ENCODE peak calls at places on chromosome 6, in six cellular contexts. T is ovary, E is IMR-90, J is body of pancreas, O is breast epithelium, D is adrenal gland. N is an unnamed sample.

GRCh38 chr6:72959821-72960220 is 265.5 kb downstream of the KHDC1L start:
- DNase-seq in D (no peak), T (no peak), J (no peak), O (no peak), E (peak; percentile 49), N (no peak)

GRCh38 chr6:137876547-137876946 is 9.5 kb downstream of the TNFAIP3 start:
- DNase-seq in O (no peak), T (no peak), J (no peak), E (no peak), D (no peak), N (no peak)

GRCh38 chr6:95866732-95867131 is 149.0 kb upstream of the FUT9 start:
- DNase-seq in E (no peak), T (no peak), J (peak; percentile 48), O (no peak), D (no peak), N (peak; percentile 7)

GRCh38 chr6:41228616-41229015 is 467 bp downstream of the TREML4 start:
- DNase-seq in J (no peak), D (no peak), E (no peak), O (no peak), T (no peak), N (no peak)

GRCh38 chr6:22036267-22036666 is 260.6 kb downstream of the PRL start:
- DNase-seq in E (peak; percentile 35), J (peak; percentile 31), T (no peak), O (no peak), D (no peak), N (no peak)

GRCh38 chr6:16338577-16339262 is 100.3 kb downstream of the GMPR start:
- DNase-seq in D (peak; percentile 87), E (peak; percentile 100), T (peak; percentile 77), O (no peak), J (peak; percentile 30), N (peak; percentile 62)

GRCh38 chr6:46281110-46281509 is 110.3 kb upstream of the ENPP5 start:
- DNase-seq in E (no peak), O (no peak), D (no peak), J (no peak), T (no peak), N (no peak)

GRCh38 chr6:39753745-39754084 is 28.5 kb upstream of the KIF6 start:
- DNase-seq in E (no peak), D (peak; percentile 69), T (peak; percentile 31), J (no peak), O (no peak), N (no peak)

GRCh38 chr6:131924881-131925474 is 26.2 kb downstream of the CCN2 start:
- DNase-seq in D (no peak), E (peak; percentile 66), T (no peak), O (no peak), J (no peak), N (no peak)

GRCh38 chr6:91185072-91185471 is 598.2 kb upstream of the MAP3K7 start:
- DNase-seq in D (no peak), T (no peak), J (no peak), O (no peak), E (no peak), N (no peak)

GRCh38 chr6:107246972-107247615 is 131.8 kb upstream of the BEND3 start:
- DNase-seq in D (no peak), T (no peak), J (no peak), E (no peak), O (no peak), N (no peak)

GRCh38 chr6:168273483-168274045 is 46.0 kb downstream of the DACT2 start:
- DNase-seq in D (no peak), J (no peak), T (no peak), O (no peak), E (no peak), N (no peak)

GRCh38 chr6:143441680-143442359 is 8.7 kb downstream of the ADAT2 start:
- DNase-seq in D (no peak), T (no peak), E (peak; percentile 85), J (no peak), O (no peak), N (no peak)

GRCh38 chr6:282867-283416 is 9.3 kb upstream of the DUSP22 start:
- DNase-seq in O (no peak), E (no peak), T (no peak), D (no peak), J (no peak), N (no peak)

GRCh38 chr6:159969204-159969912 is 476 bp downstream of the IGF2R start:
- DNase-seq in O (peak; percentile 58), J (peak; percentile 50), E (peak; percentile 17), T (peak; percentile 67), D (no peak), N (peak; percentile 42)

GRCh38 chr6:63352587-63353281 is 33.0 kb upstream of the LGSN start:
- DNase-seq in O (no peak), D (peak; percentile 74), J (peak; percentile 57), E (peak; percentile 49), T (no peak), N (peak; percentile 37)

GRCh38 chr6:169663468-169663867 is 38.4 kb downstream of the WDR27 start:
- DNase-seq in O (no peak), D (no peak), E (no peak), T (no peak), J (no peak), N (no peak)

GRCh38 chr6:118785601-118786000 is 108.4 kb upstream of the ASF1A start:
- DNase-seq in O (no peak), E (no peak), T (no peak), J (no peak), D (no peak), N (no peak)

GRCh38 chr6:12878741-12879140 is 162.2 kb downstream of the PHACTR1 start:
- DNase-seq in T (no peak), E (no peak), D (no peak), O (no peak), J (no peak), N (no peak)

GRCh38 chr6:30618270-30618787 is 689 bp downstream of the MRPS18B start:
- DNase-seq in D (no peak), T (no peak), E (no peak), J (no peak), O (no peak), N (peak; percentile 57)

GRCh38 chr6:30615219-30615957 is 1.7 kb downstream of the PPP1R10 start:
- DNase-seq in T (no peak), E (peak; percentile 91), O (no peak), J (peak; percentile 60), D (no peak), N (peak; percentile 41)

GRCh38 chr6:30617565-30618269 is at the start of gene MRPS18B:
- DNase-seq in J (peak; percentile 98), D (peak; percentile 99), E (peak; percentile 98), O (peak; percentile 98), T (peak; percentile 98), N (peak; percentile 98)

GRCh38 chr6:30615958-30616810 is 859 bp downstream of the PPP1R10 start:
- DNase-seq in J (no peak), E (no peak), O (no peak), T (no peak), D (peak; percentile 62), N (no peak)

GRCh38 chr6:30616811-30617564 is at the start of gene PPP1R10:
- DNase-seq in T (peak; percentile 99), J (peak; percentile 99), E (peak; percentile 100), D (peak; percentile 100), O (peak; percentile 99), N (peak; percentile 99)
- H3K36me3 ChIP-seq in T (no peaks in the 10 kb centered on the region), J (peaks cover 4% of the 10 kb centered on the region), E (peaks cover 15% of the 10 kb centered on the region), D (peaks cover 43% of the 10 kb centered on the region), O (no peaks in the 10 kb centered on the region), N (no peaks in the 10 kb centered on the region)

GRCh38 chr6:8623441-8623840 is 188.1 kb upstream of the SLC35B3 start:
- DNase-seq in E (no peak), O (no peak), J (no peak), D (no peak), T (no peak), N (no peak)

DNA sequence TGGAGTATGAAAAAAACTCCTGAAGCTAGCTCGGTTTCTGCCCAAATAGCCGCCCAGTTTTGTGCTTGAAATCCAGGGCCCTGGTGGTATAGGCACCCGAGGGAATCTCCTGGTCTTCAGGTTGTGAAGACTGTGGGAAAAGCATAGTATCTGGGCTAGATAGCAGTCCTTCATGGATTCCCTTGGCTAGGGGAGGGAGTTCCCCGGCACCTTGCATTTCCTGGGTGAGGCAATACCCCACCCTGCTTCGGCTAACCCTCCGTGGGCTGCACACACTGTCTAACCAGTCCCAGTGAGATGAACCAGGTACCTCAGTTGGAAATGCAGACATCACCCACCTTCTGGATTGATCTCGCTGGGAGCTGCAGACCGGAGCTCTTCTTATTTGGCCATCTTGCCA is 184.5 kb upstream of the SLC35B3 start:
- DNase-seq in D (no peak), T (no peak), J (no peak), E (no peak), O (no peak), N (no peak)
- H3K4me3 ChIP-seq in D (no peak overlapping the region), T (no peak overlapping the region), J (no peak overlapping the region), E (no peak overlapping the region), O (no peak overlapping the region), N (no peak overlapping the region)

DNA sequence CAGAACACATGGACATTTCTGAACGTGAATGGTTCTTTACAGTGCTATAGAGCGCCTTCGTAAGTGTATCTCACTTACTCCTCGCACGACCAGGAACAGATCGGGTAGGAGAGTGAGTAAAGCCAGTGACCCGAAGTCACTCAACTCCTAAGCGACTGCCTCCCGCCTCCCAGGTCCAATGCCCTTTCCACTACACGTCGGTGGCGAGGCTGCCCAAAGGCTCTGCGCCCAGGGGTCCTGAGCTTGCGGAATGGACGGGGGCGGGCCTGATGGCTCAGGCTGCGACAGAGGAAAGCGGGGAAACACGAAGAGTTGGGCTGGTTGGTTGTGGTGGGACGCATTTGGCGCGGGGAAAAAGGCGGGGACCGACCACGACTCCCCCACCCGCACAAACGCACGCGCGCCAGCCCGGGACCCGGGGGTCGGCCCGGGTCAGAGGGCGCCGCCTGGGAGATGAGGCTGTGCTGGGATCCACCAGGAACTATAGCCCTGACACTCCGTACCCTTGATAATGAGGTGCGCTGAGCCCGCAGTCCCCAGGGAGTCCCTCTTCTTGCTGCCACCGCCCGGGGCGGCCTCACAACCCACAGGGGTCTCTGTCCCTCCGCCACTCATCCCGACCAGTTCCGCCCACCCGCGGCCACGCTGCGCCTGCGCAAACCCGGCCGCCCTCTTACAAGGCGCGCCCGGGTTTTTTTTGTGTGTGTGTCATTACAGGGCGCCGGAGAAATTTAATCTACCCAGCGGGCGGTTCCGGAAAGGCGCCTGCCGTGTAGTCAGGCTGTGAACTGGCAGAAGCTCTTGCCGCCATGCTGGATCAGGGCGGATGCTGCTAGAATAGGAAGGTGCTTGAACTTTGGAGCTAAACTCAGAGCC is at the start of gene BLOC1S5:
- DNase-seq in O (peak; percentile 93), E (peak; percentile 97), T (peak; percentile 94), D (peak; percentile 99), J (peak; percentile 96), N (peak; percentile 98)
- TF ChIP-seq POLR2A in O (peak; percentile 52), E (peak; percentile 75), T (peak; percentile 53), D (peak; percentile 33), J (no peak), N (peak; percentile 64)

DNA sequence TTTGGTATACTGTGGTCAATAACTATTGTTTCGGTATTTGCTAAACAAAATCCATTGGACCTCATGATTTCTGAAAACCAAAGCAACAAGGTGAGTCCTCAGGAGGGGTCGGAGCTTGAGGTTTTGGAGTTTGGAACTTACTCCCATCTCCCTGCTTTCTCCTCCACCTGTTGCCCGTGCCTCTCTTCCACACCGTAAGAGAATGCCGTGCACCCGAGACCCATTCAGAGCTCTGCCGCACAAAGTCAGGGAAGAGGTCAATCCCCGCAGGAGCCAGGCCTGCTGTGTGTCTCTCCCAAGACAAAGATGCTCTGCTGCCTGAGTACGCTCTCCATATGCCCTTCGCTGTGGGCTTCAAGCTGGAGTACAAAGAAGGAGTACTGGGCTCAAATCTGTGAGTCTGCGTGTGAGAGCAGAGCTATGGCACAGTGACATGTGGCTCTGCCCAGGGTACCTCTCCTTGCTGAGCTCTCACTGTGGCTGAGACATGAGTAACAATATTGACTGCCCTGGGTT is 23.9 kb downstream of the PXDC1 start:
- DNase-seq in T (no peak), D (no peak), E (no peak), O (no peak), J (no peak), N (no peak)
- H3K36me3 ChIP-seq in T (no peaks in the 10 kb centered on the region), D (peaks cover 36% of the 10 kb centered on the region), E (peaks cover 64% of the 10 kb centered on the region), O (no peaks in the 10 kb centered on the region), J (no peaks in the 10 kb centered on the region), N (no peaks in the 10 kb centered on the region)

GRCh38 chr6:136717297-136717990 is 74.8 kb downstream of the MAP3K5 start:
- DNase-seq in D (no peak), T (no peak), J (no peak), E (peak; percentile 31), O (no peak), N (no peak)
- H3K4me3 ChIP-seq in D (no peak overlapping the region), T (no peak overlapping the region), J (no peak overlapping the region), E (no peak overlapping the region), O (no peak overlapping the region), N (no peak overlapping the region)